ENCODE peak calls at places on chromosomes 6 and 20, in five cellular contexts. One of them, this sample, is unnamed.
A peak's percentile ranks its signal among the peaks of the same experiment; 100 is the strongest.

GRCh38 chr6:33989016-33989854 is 156.7 kb downstream of the GRM4 start:
- DNase-seq in transverse colon: no peak
- DNase-seq in A673: no peak
- DNase-seq in right cardiac atrium: no peak
- DNase-seq in CD8-positive, alpha-beta memory T cell: no peak
- DNase-seq in this sample: no peak

GRCh38 chr6:112384511-112384910 is 37.4 kb downstream of the RFPL4B start:
- DNase-seq in CD8-positive, alpha-beta memory T cell: no peak
- DNase-seq in right cardiac atrium: no peak
- DNase-seq in A673: no peak
- DNase-seq in transverse colon: no peak
- DNase-seq in this sample: no peak

GRCh38 chr6:16657768-16658167 is 103.5 kb downstream of the ATXN1 start:
- DNase-seq in CD8-positive, alpha-beta memory T cell: no peak
- DNase-seq in transverse colon: no peak
- DNase-seq in right cardiac atrium: no peak
- DNase-seq in A673: no peak
- DNase-seq in this sample: no peak

GRCh38 chr20:3995067-3995748 is 20.1 kb downstream of the RNF24 start:
- DNase-seq in transverse colon: no peak
- DNase-seq in CD8-positive, alpha-beta memory T cell: no peak
- DNase-seq in right cardiac atrium: no peak
- DNase-seq in A673: peak; percentile 55
- DNase-seq in this sample: no peak

GRCh38 chr20:17504898-17505663 is 26.1 kb downstream of the BFSP1 start:
- DNase-seq in A673: peak; percentile 74
- DNase-seq in CD8-positive, alpha-beta memory T cell: peak; percentile 67
- DNase-seq in right cardiac atrium: peak; percentile 89
- DNase-seq in transverse colon: peak; percentile 65
- DNase-seq in this sample: peak; percentile 67

GRCh38 chr6:18380165-18380564 is 7.0 kb upstream of the RNF144B start:
- DNase-seq in CD8-positive, alpha-beta memory T cell: no peak
- DNase-seq in right cardiac atrium: no peak
- DNase-seq in transverse colon: no peak
- DNase-seq in A673: no peak
- DNase-seq in this sample: no peak

GRCh38 chr6:168690271-168690670 is 249.3 kb downstream of the SMOC2 start:
- DNase-seq in A673: no peak
- DNase-seq in transverse colon: peak; percentile 47
- DNase-seq in CD8-positive, alpha-beta memory T cell: no peak
- DNase-seq in right cardiac atrium: no peak
- DNase-seq in this sample: peak; percentile 60

GRCh38 chr6:29141606-29142005 is 29.1 kb upstream of the OR2J2 start:
- DNase-seq in A673: no peak
- DNase-seq in transverse colon: no peak
- DNase-seq in right cardiac atrium: no peak
- DNase-seq in CD8-positive, alpha-beta memory T cell: no peak
- DNase-seq in this sample: no peak

DNA sequence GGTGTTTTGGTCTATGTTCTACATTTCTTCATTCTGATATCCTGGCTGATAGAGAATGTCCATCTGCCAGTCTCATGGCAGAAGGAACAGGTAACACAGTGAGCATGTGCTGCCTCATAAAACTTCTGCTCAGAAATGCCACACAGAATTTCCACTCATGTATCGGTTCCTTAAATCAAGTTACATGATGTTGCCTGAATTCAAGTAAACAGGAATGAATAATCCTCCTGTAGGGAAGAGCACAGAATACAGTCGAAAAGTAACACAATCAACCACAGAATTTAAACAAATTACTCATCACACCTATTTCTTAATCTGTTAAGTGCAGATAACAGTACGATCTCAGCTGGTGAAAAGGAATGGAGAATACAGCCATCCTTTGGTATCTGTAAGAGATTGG is 74.7 kb downstream of the FAM217A start:
- DNase-seq in CD8-positive, alpha-beta memory T cell: no peak
- DNase-seq in right cardiac atrium: no peak
- DNase-seq in A673: no peak
- DNase-seq in transverse colon: no peak
- DNase-seq in this sample: no peak
- H3K4me3 ChIP-seq in CD8-positive, alpha-beta memory T cell: no peak overlapping the region
- H3K4me3 ChIP-seq in right cardiac atrium: no peak overlapping the region
- H3K4me3 ChIP-seq in A673: no peak overlapping the region
- H3K4me3 ChIP-seq in transverse colon: no peak overlapping the region
- H3K4me3 ChIP-seq in this sample: no peak overlapping the region

DNA sequence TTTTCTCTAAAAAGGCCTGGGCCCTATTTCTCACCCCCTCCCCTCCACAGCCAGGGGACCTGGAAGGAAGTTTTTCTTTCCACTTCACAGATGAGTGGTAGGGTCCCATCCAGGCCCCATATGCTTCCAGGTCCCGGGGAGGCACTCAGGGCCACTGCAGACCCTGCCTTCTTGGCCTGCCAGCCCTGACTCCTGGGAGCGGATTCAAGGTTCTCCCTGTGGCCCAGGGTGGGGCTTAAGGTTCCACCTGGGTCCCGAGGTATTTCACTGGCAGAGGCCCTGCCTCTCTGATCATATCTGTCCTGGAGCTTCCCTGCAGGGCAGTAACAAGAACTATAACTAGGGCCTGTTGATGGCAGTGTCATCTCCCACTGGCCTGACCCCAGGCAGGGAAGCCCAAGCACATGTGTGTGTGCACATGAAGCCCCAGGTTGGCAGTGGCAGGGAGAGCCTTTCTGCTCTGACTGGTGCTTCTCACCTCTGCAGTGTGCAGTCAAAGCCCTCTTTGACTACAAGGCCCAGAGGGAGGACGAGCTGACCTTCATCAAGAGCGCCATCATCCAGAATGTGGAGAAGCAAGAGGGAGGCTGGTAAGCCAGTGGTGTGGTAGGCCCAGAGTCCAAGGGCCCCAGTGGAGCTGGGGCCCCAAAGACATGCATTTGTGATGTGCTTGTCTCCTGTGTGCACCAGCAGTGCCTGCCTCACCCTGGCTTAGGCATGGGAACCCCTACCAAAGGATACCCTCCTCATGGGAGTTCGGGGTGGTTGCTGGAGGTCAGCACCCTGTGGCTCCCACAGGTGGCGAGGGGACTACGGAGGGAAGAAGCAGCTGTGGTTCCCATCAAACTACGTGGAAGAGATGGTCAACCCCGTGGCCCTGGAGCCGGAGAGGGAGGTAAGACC is 31.2 kb downstream of the PLCG1 start:
- DNase-seq in CD8-positive, alpha-beta memory T cell: peak; percentile 30
- DNase-seq in transverse colon: peak; percentile 4
- DNase-seq in right cardiac atrium: peak; percentile 25
- DNase-seq in A673: no peak
- DNase-seq in this sample: no peak
- H3K27ac ChIP-seq in CD8-positive, alpha-beta memory T cell: no peak overlapping the region
- H3K27ac ChIP-seq in transverse colon: no peak overlapping the region
- H3K27ac ChIP-seq in right cardiac atrium: no peak overlapping the region
- H3K27ac ChIP-seq in A673: no peak overlapping the region
- H3K27ac ChIP-seq in this sample: no peak overlapping the region

GRCh38 chr6:41573268-41573667 is 27.1 kb downstream of the FOXP4 start:
- DNase-seq in right cardiac atrium: no peak
- DNase-seq in A673: no peak
- DNase-seq in CD8-positive, alpha-beta memory T cell: no peak
- DNase-seq in transverse colon: no peak
- DNase-seq in this sample: no peak

GRCh38 chr6:41570270-41570615 is 24.1 kb downstream of the FOXP4 start:
- DNase-seq in A673: no peak
- DNase-seq in right cardiac atrium: no peak
- DNase-seq in transverse colon: no peak
- DNase-seq in CD8-positive, alpha-beta memory T cell: no peak
- DNase-seq in this sample: no peak

GRCh38 chr6:41568585-41569384 is 22.6 kb downstream of the FOXP4 start:
- DNase-seq in transverse colon: no peak
- DNase-seq in right cardiac atrium: peak; percentile 68
- DNase-seq in A673: no peak
- DNase-seq in CD8-positive, alpha-beta memory T cell: no peak
- DNase-seq in this sample: peak; percentile 42

GRCh38 chr6:41572613-41573012 is 26.4 kb downstream of the FOXP4 start:
- DNase-seq in right cardiac atrium: no peak
- DNase-seq in CD8-positive, alpha-beta memory T cell: no peak
- DNase-seq in A673: no peak
- DNase-seq in transverse colon: no peak
- DNase-seq in this sample: no peak

DNA sequence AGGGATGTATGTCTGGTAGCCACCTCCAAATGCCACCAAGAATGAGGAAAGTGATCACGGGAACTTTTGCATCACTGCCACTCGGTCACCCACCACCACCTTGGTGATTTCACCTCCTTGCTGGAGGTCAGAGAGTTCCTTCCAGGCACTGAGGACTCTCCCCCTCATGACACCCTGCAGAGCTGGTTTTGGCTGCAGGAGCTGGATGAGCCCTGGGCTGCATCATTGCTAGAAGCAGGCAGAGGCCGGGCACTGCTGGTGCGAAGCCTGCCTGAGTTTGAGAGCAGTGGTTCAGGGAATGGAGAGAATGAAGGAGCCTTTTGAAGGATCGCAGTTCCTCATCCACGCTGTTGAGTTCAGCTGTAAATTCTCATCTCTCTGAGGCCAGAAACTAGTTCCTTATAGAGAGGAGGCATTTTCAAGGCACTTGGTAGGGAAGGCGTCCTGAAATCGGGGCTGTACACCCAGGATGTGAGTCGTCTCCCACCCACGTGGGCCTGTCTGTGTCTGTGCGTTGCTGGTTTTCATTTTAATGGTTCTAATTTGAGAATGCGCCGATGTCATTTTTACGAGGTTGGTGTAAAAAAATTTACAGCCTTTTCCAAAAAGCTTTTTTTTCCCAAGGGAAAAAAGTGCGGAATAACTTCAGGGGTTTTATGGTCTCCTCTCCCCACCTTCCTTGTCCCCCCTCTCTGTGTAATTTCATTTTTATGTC is 25.0 kb downstream of the FOXP4 start:
- DNase-seq in CD8-positive, alpha-beta memory T cell: no peak
- DNase-seq in A673: peak; percentile 32
- DNase-seq in right cardiac atrium: no peak
- DNase-seq in transverse colon: no peak
- DNase-seq in this sample: no peak
- H3K4me1 ChIP-seq in CD8-positive, alpha-beta memory T cell: no peaks in the 10 kb centered on the region
- H3K4me1 ChIP-seq in A673: peaks cover 27% of the 10 kb centered on the region
- H3K4me1 ChIP-seq in right cardiac atrium: peaks cover 17% of the 10 kb centered on the region
- H3K4me1 ChIP-seq in transverse colon: no peaks in the 10 kb centered on the region
- H3K4me1 ChIP-seq in this sample: no peaks in the 10 kb centered on the region

GRCh38 chr20:45098096-45098773 is 2.7 kb downstream of the KCNS1 start:
- DNase-seq in CD8-positive, alpha-beta memory T cell: no peak
- DNase-seq in right cardiac atrium: no peak
- DNase-seq in transverse colon: no peak
- DNase-seq in A673: peak; percentile 13
- DNase-seq in this sample: peak; percentile 36
- H3K4me3 ChIP-seq in CD8-positive, alpha-beta memory T cell: no peak overlapping the region
- H3K4me3 ChIP-seq in right cardiac atrium: peak overlapping the region; percentile 2
- H3K4me3 ChIP-seq in transverse colon: no peak overlapping the region
- H3K4me3 ChIP-seq in A673: no peak overlapping the region
- H3K4me3 ChIP-seq in this sample: peak overlapping the region; percentile 27

DNA sequence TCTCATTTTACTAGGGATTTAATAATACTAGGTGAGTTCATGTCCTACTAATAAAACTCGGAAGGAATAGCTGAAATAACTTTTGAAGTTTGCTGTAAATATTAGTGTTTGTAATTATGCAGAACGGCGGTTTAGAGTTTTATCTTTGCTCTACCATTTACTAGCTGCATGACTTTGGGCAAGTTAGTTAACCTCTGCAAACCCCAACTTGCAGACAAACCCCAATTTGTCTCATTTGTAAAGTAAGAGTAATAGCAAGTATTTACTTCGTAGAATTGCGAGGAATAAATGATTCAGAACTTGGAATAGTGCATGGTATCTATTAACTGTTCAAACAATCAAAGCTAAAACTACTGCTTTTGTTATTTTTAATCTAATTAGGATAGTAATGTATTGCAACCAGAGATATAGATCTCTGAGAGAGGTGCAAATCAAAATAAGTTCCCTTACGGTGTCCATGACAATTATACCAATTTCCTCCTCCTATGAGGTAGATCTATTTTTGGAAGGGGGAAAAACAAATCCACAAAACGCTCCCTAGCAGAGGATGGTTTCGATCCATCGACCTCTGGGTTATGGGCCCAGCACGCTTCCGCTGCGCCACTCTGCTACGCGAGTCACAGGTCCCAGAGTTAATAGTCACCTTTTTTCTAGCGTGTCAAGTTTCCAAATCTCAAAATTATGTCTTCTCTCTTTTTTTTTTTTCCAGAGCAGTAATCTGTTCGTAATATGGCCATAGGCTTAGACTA is 35.1 kb upstream of the BTN3A2 start:
- DNase-seq in transverse colon: peak; percentile 34
- DNase-seq in right cardiac atrium: no peak
- DNase-seq in A673: peak; percentile 79
- DNase-seq in CD8-positive, alpha-beta memory T cell: peak; percentile 64
- DNase-seq in this sample: no peak
- H3K27ac ChIP-seq in transverse colon: no peak overlapping the region
- H3K27ac ChIP-seq in right cardiac atrium: no peak overlapping the region
- H3K27ac ChIP-seq in A673: no peak overlapping the region
- H3K27ac ChIP-seq in CD8-positive, alpha-beta memory T cell: peak overlapping the region; percentile 41
- H3K27ac ChIP-seq in this sample: no peak overlapping the region

GRCh38 chr6:156795825-156796224 is 18.6 kb downstream of the ARID1B start:
- DNase-seq in right cardiac atrium: peak; percentile 65
- DNase-seq in transverse colon: no peak
- DNase-seq in A673: no peak
- DNase-seq in CD8-positive, alpha-beta memory T cell: no peak
- DNase-seq in this sample: no peak

GRCh38 chr6:156794963-156795362 is 17.8 kb downstream of the ARID1B start:
- DNase-seq in transverse colon: no peak
- DNase-seq in right cardiac atrium: no peak
- DNase-seq in CD8-positive, alpha-beta memory T cell: no peak
- DNase-seq in A673: no peak
- DNase-seq in this sample: no peak

GRCh38 chr6:156796627-156797026 is 19.4 kb downstream of the ARID1B start:
- DNase-seq in A673: no peak
- DNase-seq in right cardiac atrium: no peak
- DNase-seq in CD8-positive, alpha-beta memory T cell: no peak
- DNase-seq in transverse colon: no peak
- DNase-seq in this sample: no peak

GRCh38 chr6:156801712-156802111 is 24.5 kb downstream of the ARID1B start:
- DNase-seq in A673: no peak
- DNase-seq in transverse colon: no peak
- DNase-seq in right cardiac atrium: no peak
- DNase-seq in CD8-positive, alpha-beta memory T cell: no peak
- DNase-seq in this sample: no peak

GRCh38 chr6:156798091-156798735 is 21.0 kb downstream of the ARID1B start:
- DNase-seq in A673: no peak
- DNase-seq in CD8-positive, alpha-beta memory T cell: no peak
- DNase-seq in right cardiac atrium: no peak
- DNase-seq in transverse colon: no peak
- DNase-seq in this sample: no peak
- H3K4me1 ChIP-seq in A673: peaks cover 10% of the 10 kb centered on the region
- H3K4me1 ChIP-seq in CD8-positive, alpha-beta memory T cell: peaks cover 55% of the 10 kb centered on the region
- H3K4me1 ChIP-seq in right cardiac atrium: peaks cover 25% of the 10 kb centered on the region
- H3K4me1 ChIP-seq in transverse colon: no peaks in the 10 kb centered on the region
- H3K4me1 ChIP-seq in this sample: peaks cover 4% of the 10 kb centered on the region